ENCODE peak calls at places on chromosomes 12 and 14, in eight cellular contexts. M is fibroblast of lung; H is IMR-90; V is tibial nerve; Z is CD4-positive, CD25-positive, alpha-beta regulatory T cell; J is spleen; P is effector memory CD4-positive, alpha-beta T cell; B is hepatocyte. I is an unnamed sample. For H3K36me3, H3K4me1 and H3K27me3, the result is how much of the 10 kb centered on the place peaks cover.

GRCh38 chr12:131947482-131948027 is 2.2 kb upstream of the EP400 start:
- DNase-seq in H (no peak), M (no peak), Z (no peak), P (no peak), J (peak), V (no peak), B (no peak), I (no peak)

GRCh38 chr12:130601327-130601726 is 114.8 kb downstream of the RIMBP2 start:
- DNase-seq in Z (no peak), B (no peak), H (no peak), M (no peak), P (no peak), V (no peak), J (no peak), I (no peak)

GRCh38 chr14:38042356-38042755 is 165.3 kb upstream of the SSTR1 start:
- DNase-seq in Z (no peak), M (peak), V (no peak), J (no peak), P (no peak), B (peak), H (peak), I (no peak)

GRCh38 chr12:120659151-120659525 is 18.7 kb downstream of the CABP1 start:
- DNase-seq in B (no peak), J (no peak), M (no peak), H (no peak), Z (no peak), V (no peak), P (no peak), I (no peak)

GRCh38 chr12:53538209-53538689 is 31.0 kb upstream of the NPFF start:
- DNase-seq in B (peak), V (no peak), P (no peak), Z (no peak), J (no peak), M (peak), H (peak), I (peak)

GRCh38 chr14:68884031-68885030 is 91.5 kb upstream of the ZFP36L1 start:
- DNase-seq in Z (no peak), B (no peak), H (peak), P (no peak), M (peak), V (no peak), J (no peak), I (no peak)

GRCh38 chr14:34453226-34453625 is 8.8 kb downstream of the SPTSSA start:
- DNase-seq in J (no peak), V (no peak), Z (no peak), M (no peak), H (no peak), B (no peak), P (no peak), I (no peak)

GRCh38 chr12:111488798-111489197 is 83.1 kb downstream of the SH2B3 start:
- DNase-seq in P (no peak), M (no peak), B (no peak), Z (no peak), H (no peak), V (no peak), J (no peak), I (no peak)

GRCh38 chr12:116091579-116091978 is 185.9 kb downstream of the MED13L start:
- DNase-seq in J (no peak), B (no peak), P (no peak), M (peak), Z (no peak), H (no peak), V (no peak), I (no peak)

GRCh38 chr12:25933001-25933400 is 25.5 kb upstream of the RASSF8 start:
- DNase-seq in P (no peak), B (no peak), V (no peak), J (no peak), M (no peak), Z (no peak), H (no peak), I (no peak)

GRCh38 chr14:74841230-74842207 is 34.4 kb downstream of the PROX2 start:
- DNase-seq in H (no peak), V (no peak), M (no peak), P (no peak), Z (peak), J (no peak), B (no peak), I (no peak)

GRCh38 chr12:57011438-57012424 is 4.6 kb downstream of the TAC3 start:
- DNase-seq in J (no peak), P (no peak), H (no peak), V (no peak), B (no peak), M (no peak), Z (no peak), I (no peak)

GRCh38 chr14:32331227-32331597 is 2.1 kb downstream of the AKAP6 start:
- DNase-seq in H (no peak), M (no peak), Z (no peak), P (no peak), B (no peak), J (no peak), V (no peak), I (no peak)

GRCh38 chr14:96792003-96792402 is 5.2 kb upstream of the VRK1 start:
- DNase-seq in H (no peak), P (no peak), V (no peak), B (no peak), M (no peak), Z (no peak), J (no peak), I (no peak)

GRCh38 chr12:1445807-1446206 is 148.6 kb downstream of the FBXL14 start:
- DNase-seq in J (no peak), Z (no peak), H (no peak), B (no peak), M (no peak), P (no peak), V (no peak), I (no peak)

GRCh38 chr14:90490727-90491050 is 93.9 kb downstream of the CALM1 start:
- DNase-seq in B (no peak), P (no peak), V (no peak), H (no peak), M (no peak), Z (no peak), J (no peak), I (no peak)

GRCh38 chr12:47079894-47080724 is at the start of gene AMIGO2:
- DNase-seq in J (peak), B (peak), H (peak), V (peak), Z (peak), M (peak), P (peak), I (no peak)

GRCh38 chr12:1429980-1430379 is 164.4 kb downstream of the FBXL14 start:
- DNase-seq in V (no peak), Z (no peak), H (peak), B (no peak), M (peak), J (no peak), P (no peak), I (no peak)

GRCh38 chr14:91987192-91987591 is 39.7 kb upstream of the FBLN5 start:
- DNase-seq in V (no peak), P (no peak), Z (no peak), M (no peak), J (no peak), B (no peak), H (no peak), I (no peak)

GRCh38 chr14:63972323-63972932 is 119.6 kb downstream of the SYNE2 start:
- DNase-seq in J (no peak), V (no peak), P (no peak), Z (no peak), M (no peak), B (no peak), H (no peak), I (no peak)

GRCh38 chr12:72035625-72036024 is 97.0 kb downstream of the TPH2 start:
- DNase-seq in Z (no peak), V (no peak), J (no peak), B (no peak), P (no peak), M (no peak), H (no peak), I (no peak)

GRCh38 chr12:50765325-50765911 is 1.5 kb downstream of the ATF1 start:
- DNase-seq in J (no peak), M (peak), Z (peak), B (peak), V (no peak), H (peak), P (peak), I (peak)

GRCh38 chr14:76929927-76930326 is 98.6 kb downstream of the IRF2BPL start:
- DNase-seq in V (no peak), P (peak), M (no peak), B (no peak), Z (peak), H (no peak), J (no peak), I (no peak)

GRCh38 chr12:114916531-114916930 is 232.6 kb upstream of the TBX3 start:
- DNase-seq in P (no peak), J (no peak), Z (no peak), H (no peak), B (peak), M (peak), V (no peak), I (no peak)

GRCh38 chr14:45091696-45092095 is 7.8 kb downstream of the PRPF39 start:
- DNase-seq in M (peak), J (no peak), V (no peak), Z (no peak), B (no peak), H (peak), P (no peak), I (no peak)

GRCh38 chr12:130968611-130969010 is 14.9 kb downstream of the ADGRD1 start:
- DNase-seq in M (no peak), B (no peak), Z (no peak), P (no peak), V (peak), J (no peak), H (no peak), I (no peak)

GRCh38 chr14:64465856-64466554 is 706 bp downstream of the AKAP5 start:
- DNase-seq in Z (no peak), H (peak), M (peak), V (no peak), J (no peak), B (peak), P (no peak), I (peak)

GRCh38 chr14:70212752-70213151 is 24.0 kb upstream of the SLC8A3 start:
- DNase-seq in M (no peak), H (no peak), P (no peak), B (no peak), V (no peak), Z (no peak), J (no peak), I (no peak)

GRCh38 chr12:121224591-121224990 is 14.7 kb downstream of the P2RX4 start:
- DNase-seq in M (no peak), J (no peak), Z (peak), P (peak), V (no peak), B (no peak), H (no peak), I (no peak)

GRCh38 chr14:50110323-50111037 is 5.9 kb downstream of the VCPKMT start:
- DNase-seq in J (no peak), H (no peak), B (no peak), P (no peak), Z (no peak), M (no peak), V (no peak), I (no peak)

GRCh38 chr14:50109342-50109741 is 7.0 kb downstream of the VCPKMT start:
- DNase-seq in H (peak), P (no peak), V (no peak), M (peak), J (no peak), B (peak), Z (no peak), I (no peak)

GRCh38 chr14:50116221-50116956 is at the start of gene VCPKMT:
- DNase-seq in V (peak), Z (peak), P (peak), M (peak), H (peak), J (peak), B (peak), I (peak)

GRCh38 chr14:50116986-50117385 is 614 bp upstream of the VCPKMT start:
- DNase-seq in Z (no peak), B (no peak), M (no peak), H (no peak), V (no peak), J (no peak), P (no peak), I (no peak)

DNA sequence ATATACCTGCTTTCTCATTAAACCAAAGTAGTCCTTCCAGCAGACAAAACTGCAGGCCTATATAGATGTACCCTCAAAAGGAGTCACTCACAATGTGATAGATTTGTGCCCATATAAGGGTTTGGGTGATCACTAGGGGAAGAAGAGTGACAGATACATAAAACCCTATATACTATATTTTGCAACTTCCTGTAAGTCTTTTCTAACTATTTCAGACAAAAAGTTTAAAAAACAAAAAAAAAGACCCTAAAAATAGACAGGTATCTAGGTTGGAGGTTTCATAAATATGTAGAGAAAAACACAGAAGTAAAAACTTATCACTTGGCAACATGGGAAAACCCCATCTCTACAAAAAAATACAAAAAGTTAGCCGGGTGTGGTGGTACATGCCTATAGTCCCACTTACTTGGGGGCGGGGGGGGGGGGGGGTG is 3.0 kb downstream of the VCPKMT start:
- DNase-seq in P (no peak), V (no peak), Z (no peak), J (no peak), B (no peak), M (no peak), H (no peak), I (no peak)
- H3K36me3 ChIP-seq in P (under half), V (half or more), Z (under half), J (half or more), B (under half), M (under half), H (under half), I (half or more)

DNA sequence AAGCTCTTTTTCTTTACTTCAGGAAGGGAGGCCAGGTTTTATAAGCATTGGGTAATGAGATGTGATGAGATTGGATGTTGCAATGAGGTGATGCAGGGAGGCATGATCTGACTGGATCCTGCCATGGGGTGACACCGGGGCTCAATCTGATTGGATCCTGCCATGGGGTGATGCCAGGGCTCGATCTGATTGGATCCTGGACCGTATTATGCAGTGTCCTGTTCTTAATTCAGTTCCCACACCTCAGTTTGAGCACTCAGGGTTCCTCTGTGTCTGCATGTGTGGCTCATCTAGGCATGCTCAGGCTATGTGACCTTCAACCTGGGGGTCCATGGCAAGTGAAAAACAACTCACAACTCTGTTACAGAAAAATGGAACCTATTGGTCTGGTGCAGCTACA is 166.4 kb downstream of the SLC15A4 start:
- DNase-seq in B (no peak), P (no peak), V (no peak), M (no peak), Z (no peak), J (no peak), H (no peak), I (no peak)
- H3K4me1 ChIP-seq in B (under half), P (under half), V (under half), M (under half), Z (under half), J (under half), H (under half), I (under half)

DNA sequence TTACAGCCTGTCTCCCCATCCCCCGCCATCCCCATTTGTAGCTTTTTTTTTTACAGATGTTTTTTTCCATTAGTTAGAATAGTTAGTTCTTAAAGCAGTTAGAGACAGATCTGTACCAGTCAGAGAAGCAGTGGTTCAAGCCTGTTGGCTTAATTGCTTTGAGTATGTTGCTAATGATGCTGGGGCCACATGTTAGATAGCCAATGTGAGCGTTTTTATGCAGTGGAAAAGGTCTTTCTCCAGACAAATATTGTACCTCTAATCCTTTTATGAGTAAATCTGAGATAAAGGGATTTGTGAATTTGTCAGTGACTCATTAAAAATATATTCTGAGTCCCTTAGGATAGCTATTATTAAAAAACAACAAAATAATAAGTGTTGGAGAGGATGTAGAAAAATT is 154.1 kb downstream of the MSRB3 start:
- DNase-seq in Z (no peak), J (no peak), P (no peak), H (no peak), M (no peak), B (no peak), V (no peak), I (no peak)
- H3K27me3 ChIP-seq in Z (under half), J (under half), P (under half), H (under half), M (under half), B (under half), V (under half), I (under half)

GRCh38 chr12:366820-367219 is 22.3 kb downstream of the KDM5A start:
- DNase-seq in J (no peak), B (no peak), M (no peak), Z (no peak), V (no peak), P (no peak), H (no peak), I (no peak)

GRCh38 chr12:367972-368371 is 21.1 kb downstream of the KDM5A start:
- DNase-seq in H (no peak), P (no peak), V (no peak), B (no peak), Z (no peak), M (no peak), J (no peak), I (no peak)
- H3K36me3 ChIP-seq in H (under half), P (under half), V (half or more), B (under half), Z (half or more), M (under half), J (half or more), I (under half)

GRCh38 chr12:124917135-124917840 is 2.8 kb upstream of the UBC start:
- DNase-seq in J (peak), M (peak), V (peak), Z (peak), B (peak), P (peak), H (peak), I (peak)

GRCh38 chr12:124914392-124915248 is at the start of gene UBC:
- DNase-seq in M (peak), P (peak), V (peak), B (peak), H (peak), J (peak), Z (peak), I (peak)

GRCh38 chr12:124913474-124914391 is 717 bp downstream of the UBC start:
- DNase-seq in Z (peak), H (peak), J (peak), B (peak), P (peak), V (peak), M (peak), I (peak)

GRCh38 chr12:124916370-124917134 is 2.1 kb upstream of the UBC start:
- DNase-seq in V (peak), J (peak), P (no peak), H (peak), M (peak), B (peak), Z (no peak), I (peak)

DNA sequence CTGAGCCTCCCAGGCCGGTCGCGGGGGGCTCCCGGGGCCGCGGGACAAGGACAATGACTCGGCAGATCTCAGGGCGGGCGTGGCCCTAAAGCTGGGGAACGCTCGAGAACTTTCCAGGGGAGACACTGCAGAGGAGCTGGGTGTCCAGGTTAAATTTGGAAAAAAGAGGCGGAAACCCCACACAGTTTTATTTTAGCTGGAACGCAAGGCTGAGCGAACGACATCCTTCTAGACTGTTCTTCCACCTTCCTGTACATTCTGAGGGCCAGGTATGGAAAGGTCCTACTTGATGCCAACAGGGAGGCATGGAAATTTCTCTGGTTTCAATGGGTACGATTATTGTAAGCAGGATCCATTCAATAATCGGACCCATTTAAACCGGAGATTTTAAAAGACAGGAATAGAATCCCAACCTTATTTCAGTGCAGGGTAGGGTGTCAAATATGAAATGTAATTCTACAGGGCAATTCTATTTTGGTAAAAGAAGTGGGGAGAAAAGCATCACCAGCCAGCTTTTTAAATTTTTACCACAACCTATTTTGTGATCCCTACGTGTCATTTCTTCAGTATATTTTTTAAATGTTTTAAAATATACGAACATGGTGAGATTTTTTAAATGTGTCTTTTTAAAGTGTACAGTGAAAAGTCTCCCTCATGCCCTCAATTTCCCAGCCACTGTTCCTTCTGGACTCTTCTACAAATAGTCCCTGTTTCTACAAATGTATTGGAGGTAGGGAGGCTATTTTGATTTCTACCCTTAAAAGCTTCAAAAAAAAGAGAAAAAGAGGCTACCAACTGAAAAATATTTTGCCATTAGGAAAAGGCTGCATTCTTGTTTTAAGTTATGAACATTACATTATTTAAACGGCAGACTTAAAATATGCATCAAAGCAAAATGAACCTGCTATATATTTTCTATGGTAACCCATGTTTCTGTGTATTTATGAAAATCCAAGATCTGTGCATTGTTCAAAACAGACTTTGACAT is 1.1 kb upstream of the UBC start:
- DNase-seq in P (no peak), M (peak), J (no peak), V (peak), B (peak), Z (no peak), H (peak), I (peak)
- H3K4me1 ChIP-seq in P (half or more), M (under half), J (half or more), V (half or more), B (under half), Z (half or more), H (under half), I (under half)

GRCh38 chr14:101560534-101561113 is 671 bp upstream of the DIO3 start:
- DNase-seq in J (no peak), M (no peak), V (no peak), H (no peak), B (no peak), P (no peak), Z (no peak), I (no peak)
- H3K27me3 ChIP-seq in J (half or more), M (under half), V (half or more), H (half or more), B (under half), P (under half), Z (under half), I (under half)

I was measured in HAP-1.